ENCODE peak calls at places on chromosomes 13 and 19, in seven cellular contexts. One of them, this sample, is unnamed. For H3K4me1, the result is how much of the 10 kb centered on the place peaks cover.

GRCh38 chr13:31234729-31235128 is 35.0 kb downstream of the B3GLCT start:
- DNase-seq in H1: no peak
- DNase-seq in suprapubic skin: no peak
- DNase-seq in heart right ventricle: no peak
- DNase-seq in Caco-2: no peak
- DNase-seq in OCI-LY7: peak
- DNase-seq in CD4-positive, CD25-positive, alpha-beta regulatory T cell: no peak
- DNase-seq in this sample: no peak

GRCh38 chr13:44759723-44760360 is 183.7 kb upstream of the TSC22D1 start:
- DNase-seq in suprapubic skin: no peak
- DNase-seq in OCI-LY7: no peak
- DNase-seq in Caco-2: no peak
- DNase-seq in heart right ventricle: peak
- DNase-seq in H1: no peak
- DNase-seq in CD4-positive, CD25-positive, alpha-beta regulatory T cell: no peak
- DNase-seq in this sample: no peak

GRCh38 chr13:31824705-31825512 is 85.6 kb downstream of the RXFP2 start:
- DNase-seq in heart right ventricle: peak
- DNase-seq in CD4-positive, CD25-positive, alpha-beta regulatory T cell: no peak
- DNase-seq in OCI-LY7: peak
- DNase-seq in Caco-2: no peak
- DNase-seq in suprapubic skin: no peak
- DNase-seq in H1: no peak
- DNase-seq in this sample: no peak

GRCh38 chr13:24727731-24728601 is 36.0 kb upstream of the RNF17 start:
- DNase-seq in Caco-2: peak
- DNase-seq in heart right ventricle: peak
- DNase-seq in suprapubic skin: no peak
- DNase-seq in OCI-LY7: peak
- DNase-seq in CD4-positive, CD25-positive, alpha-beta regulatory T cell: peak
- DNase-seq in H1: no peak
- DNase-seq in this sample: peak

GRCh38 chr13:33296793-33297425 is 11.4 kb upstream of the STARD13 start:
- DNase-seq in suprapubic skin: no peak
- DNase-seq in H1: no peak
- DNase-seq in Caco-2: peak
- DNase-seq in OCI-LY7: no peak
- DNase-seq in heart right ventricle: no peak
- DNase-seq in CD4-positive, CD25-positive, alpha-beta regulatory T cell: no peak
- DNase-seq in this sample: no peak

GRCh38 chr13:20776751-20777150 is 3.0 kb upstream of the EEF1AKMT1 start:
- DNase-seq in suprapubic skin: no peak
- DNase-seq in CD4-positive, CD25-positive, alpha-beta regulatory T cell: no peak
- DNase-seq in H1: no peak
- DNase-seq in Caco-2: no peak
- DNase-seq in heart right ventricle: no peak
- DNase-seq in OCI-LY7: no peak
- DNase-seq in this sample: no peak

GRCh38 chr19:623974-624373 is 9.4 kb downstream of the POLRMT start:
- DNase-seq in heart right ventricle: no peak
- DNase-seq in H1: no peak
- DNase-seq in Caco-2: no peak
- DNase-seq in CD4-positive, CD25-positive, alpha-beta regulatory T cell: no peak
- DNase-seq in suprapubic skin: no peak
- DNase-seq in OCI-LY7: no peak
- DNase-seq in this sample: no peak

GRCh38 chr13:51643882-51644281 is 59.6 kb downstream of the WDFY2 start:
- DNase-seq in H1: no peak
- DNase-seq in OCI-LY7: no peak
- DNase-seq in heart right ventricle: no peak
- DNase-seq in Caco-2: no peak
- DNase-seq in CD4-positive, CD25-positive, alpha-beta regulatory T cell: peak
- DNase-seq in suprapubic skin: no peak
- DNase-seq in this sample: no peak

GRCh38 chr13:109892101-109892500 is 105.7 kb upstream of the IRS2 start:
- DNase-seq in OCI-LY7: no peak
- DNase-seq in Caco-2: no peak
- DNase-seq in CD4-positive, CD25-positive, alpha-beta regulatory T cell: no peak
- DNase-seq in heart right ventricle: no peak
- DNase-seq in H1: no peak
- DNase-seq in suprapubic skin: no peak
- DNase-seq in this sample: no peak

GRCh38 chr13:46475586-46475991 is 77.4 kb upstream of the LRCH1 start:
- DNase-seq in Caco-2: no peak
- DNase-seq in heart right ventricle: no peak
- DNase-seq in H1: no peak
- DNase-seq in CD4-positive, CD25-positive, alpha-beta regulatory T cell: no peak
- DNase-seq in OCI-LY7: no peak
- DNase-seq in suprapubic skin: no peak
- DNase-seq in this sample: no peak

GRCh38 chr19:5397804-5398692 is 57.2 kb upstream of the ZNRF4 start:
- DNase-seq in H1: peak
- DNase-seq in Caco-2: peak
- DNase-seq in suprapubic skin: no peak
- DNase-seq in OCI-LY7: peak
- DNase-seq in CD4-positive, CD25-positive, alpha-beta regulatory T cell: no peak
- DNase-seq in heart right ventricle: no peak
- DNase-seq in this sample: no peak

GRCh38 chr13:94173312-94173854 is 306.1 kb downstream of the DCT start:
- DNase-seq in Caco-2: no peak
- DNase-seq in OCI-LY7: no peak
- DNase-seq in CD4-positive, CD25-positive, alpha-beta regulatory T cell: no peak
- DNase-seq in suprapubic skin: no peak
- DNase-seq in H1: no peak
- DNase-seq in heart right ventricle: no peak
- DNase-seq in this sample: no peak

GRCh38 chr13:110479648-110480047 is 81.9 kb downstream of the RAB20 start:
- DNase-seq in OCI-LY7: no peak
- DNase-seq in H1: no peak
- DNase-seq in heart right ventricle: peak
- DNase-seq in Caco-2: no peak
- DNase-seq in suprapubic skin: no peak
- DNase-seq in CD4-positive, CD25-positive, alpha-beta regulatory T cell: no peak
- DNase-seq in this sample: no peak

GRCh38 chr13:61546911-61547310 is 131.3 kb upstream of the PCDH20 start:
- DNase-seq in CD4-positive, CD25-positive, alpha-beta regulatory T cell: no peak
- DNase-seq in heart right ventricle: no peak
- DNase-seq in OCI-LY7: no peak
- DNase-seq in suprapubic skin: no peak
- DNase-seq in H1: no peak
- DNase-seq in Caco-2: no peak
- DNase-seq in this sample: no peak

GRCh38 chr19:3058009-3058820 is 4.1 kb downstream of the TLE5 start:
- DNase-seq in OCI-LY7: no peak
- DNase-seq in CD4-positive, CD25-positive, alpha-beta regulatory T cell: no peak
- DNase-seq in suprapubic skin: no peak
- DNase-seq in Caco-2: no peak
- DNase-seq in H1: no peak
- DNase-seq in heart right ventricle: no peak
- DNase-seq in this sample: no peak

GRCh38 chr13:102327119-102327617 is 74.7 kb downstream of the FGF14 start:
- DNase-seq in suprapubic skin: no peak
- DNase-seq in heart right ventricle: no peak
- DNase-seq in OCI-LY7: no peak
- DNase-seq in H1: no peak
- DNase-seq in CD4-positive, CD25-positive, alpha-beta regulatory T cell: no peak
- DNase-seq in Caco-2: no peak
- DNase-seq in this sample: no peak

GRCh38 chr13:36533806-36534205 is 101.5 kb downstream of the CCNA1 start:
- DNase-seq in Caco-2: no peak
- DNase-seq in suprapubic skin: no peak
- DNase-seq in CD4-positive, CD25-positive, alpha-beta regulatory T cell: no peak
- DNase-seq in H1: no peak
- DNase-seq in heart right ventricle: no peak
- DNase-seq in OCI-LY7: no peak
- DNase-seq in this sample: no peak

GRCh38 chr19:47790398-47790814 is 11.9 kb downstream of the SELENOW start:
- DNase-seq in suprapubic skin: peak
- DNase-seq in Caco-2: peak
- DNase-seq in heart right ventricle: peak
- DNase-seq in CD4-positive, CD25-positive, alpha-beta regulatory T cell: peak
- DNase-seq in OCI-LY7: peak
- DNase-seq in H1: peak
- DNase-seq in this sample: peak

GRCh38 chr19:55196803-55197202 is 12.5 kb downstream of the PTPRH start:
- DNase-seq in OCI-LY7: peak
- DNase-seq in CD4-positive, CD25-positive, alpha-beta regulatory T cell: no peak
- DNase-seq in heart right ventricle: no peak
- DNase-seq in Caco-2: no peak
- DNase-seq in suprapubic skin: no peak
- DNase-seq in H1: no peak
- DNase-seq in this sample: no peak

GRCh38 chr19:55600336-55601028 is 394 bp downstream of the ZNF524 start:
- DNase-seq in CD4-positive, CD25-positive, alpha-beta regulatory T cell: peak
- DNase-seq in OCI-LY7: peak
- DNase-seq in heart right ventricle: peak
- DNase-seq in suprapubic skin: no peak
- DNase-seq in Caco-2: no peak
- DNase-seq in H1: no peak
- DNase-seq in this sample: no peak

GRCh38 chr19:58560921-58561320 is 2.5 kb upstream of the UBE2M start:
- DNase-seq in suprapubic skin: no peak
- DNase-seq in H1: no peak
- DNase-seq in Caco-2: no peak
- DNase-seq in CD4-positive, CD25-positive, alpha-beta regulatory T cell: no peak
- DNase-seq in OCI-LY7: no peak
- DNase-seq in heart right ventricle: no peak
- DNase-seq in this sample: no peak
- H3K4me1 ChIP-seq in suprapubic skin: half or more
- H3K4me1 ChIP-seq in H1: under half
- H3K4me1 ChIP-seq in Caco-2: under half
- H3K4me1 ChIP-seq in CD4-positive, CD25-positive, alpha-beta regulatory T cell: half or more
- H3K4me1 ChIP-seq in OCI-LY7: under half
- H3K4me1 ChIP-seq in heart right ventricle: half or more
- H3K4me1 ChIP-seq in this sample: under half

DNA sequence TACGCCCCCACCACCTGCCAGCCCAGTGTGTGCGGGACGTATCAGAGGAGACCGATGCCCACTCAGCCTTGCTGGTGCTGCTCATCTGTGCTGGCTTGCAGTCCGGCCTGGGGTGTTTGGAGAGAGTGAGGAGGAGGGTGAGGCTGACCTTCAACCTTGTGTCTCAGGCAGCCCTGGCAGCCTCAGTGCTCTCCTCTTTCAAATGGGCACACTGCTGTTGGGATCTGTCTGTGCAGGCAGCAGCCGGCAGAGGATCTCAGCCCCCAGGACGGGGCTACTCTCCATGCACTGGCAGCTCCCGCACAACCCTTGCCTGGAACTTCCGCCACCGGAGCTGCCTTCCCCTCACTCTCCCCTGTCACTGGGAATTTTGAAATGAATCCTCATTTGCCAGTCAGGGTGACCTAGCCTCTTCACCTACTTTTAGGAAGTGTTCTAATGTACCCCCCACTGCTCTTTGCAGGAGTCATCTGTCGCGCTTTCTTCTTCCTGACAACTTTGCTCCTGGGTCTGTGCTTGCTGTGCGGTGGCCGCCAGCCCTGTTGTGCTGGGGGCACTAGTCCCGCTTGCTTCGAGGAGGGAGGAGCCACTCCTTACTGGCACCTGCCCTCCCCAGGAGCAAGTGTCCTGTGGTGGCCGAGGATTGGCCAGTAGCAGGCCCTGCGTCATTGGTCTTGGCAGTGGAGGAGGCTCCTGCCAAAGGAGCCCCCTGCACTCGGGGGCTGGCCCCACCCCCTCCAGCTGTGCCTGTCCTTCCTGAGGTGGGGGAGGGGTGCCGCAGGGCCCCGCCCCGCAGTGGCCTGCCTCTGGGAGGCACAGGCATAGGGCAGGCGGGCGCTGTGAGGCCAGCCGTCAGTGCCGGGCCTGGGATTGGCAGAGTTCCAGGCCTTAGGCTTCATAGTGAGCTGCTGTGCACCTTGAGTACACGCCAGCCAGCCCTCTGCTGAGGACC is 53.4 kb downstream of the TSSK6 start:
- DNase-seq in heart right ventricle: peak
- DNase-seq in H1: peak
- DNase-seq in CD4-positive, CD25-positive, alpha-beta regulatory T cell: peak
- DNase-seq in Caco-2: no peak
- DNase-seq in OCI-LY7: no peak
- DNase-seq in suprapubic skin: no peak
- DNase-seq in this sample: no peak
- H3K4me3 ChIP-seq in heart right ventricle: peak
- H3K4me3 ChIP-seq in H1: peak
- H3K4me3 ChIP-seq in CD4-positive, CD25-positive, alpha-beta regulatory T cell: peak
- H3K4me3 ChIP-seq in Caco-2: no peak
- H3K4me3 ChIP-seq in OCI-LY7: no peak
- H3K4me3 ChIP-seq in suprapubic skin: peak
- H3K4me3 ChIP-seq in this sample: peak

GRCh38 chr19:49335071-49335783 is at the start of gene CD37:
- DNase-seq in H1: no peak
- DNase-seq in OCI-LY7: peak
- DNase-seq in suprapubic skin: no peak
- DNase-seq in Caco-2: no peak
- DNase-seq in heart right ventricle: no peak
- DNase-seq in CD4-positive, CD25-positive, alpha-beta regulatory T cell: peak
- DNase-seq in this sample: no peak

GRCh38 chr19:49327878-49328544 is 3.0 kb upstream of the SLC6A16 start:
- DNase-seq in H1: no peak
- DNase-seq in heart right ventricle: no peak
- DNase-seq in Caco-2: peak
- DNase-seq in CD4-positive, CD25-positive, alpha-beta regulatory T cell: peak
- DNase-seq in suprapubic skin: no peak
- DNase-seq in OCI-LY7: peak
- DNase-seq in this sample: no peak

GRCh38 chr19:49333426-49334288 is 1.5 kb upstream of the CD37 start:
- DNase-seq in suprapubic skin: no peak
- DNase-seq in H1: no peak
- DNase-seq in CD4-positive, CD25-positive, alpha-beta regulatory T cell: peak
- DNase-seq in heart right ventricle: no peak
- DNase-seq in OCI-LY7: peak
- DNase-seq in Caco-2: no peak
- DNase-seq in this sample: no peak

GRCh38 chr19:49328741-49329140 is 3.8 kb upstream of the SLC6A16 start:
- DNase-seq in CD4-positive, CD25-positive, alpha-beta regulatory T cell: no peak
- DNase-seq in OCI-LY7: no peak
- DNase-seq in Caco-2: no peak
- DNase-seq in suprapubic skin: no peak
- DNase-seq in H1: no peak
- DNase-seq in heart right ventricle: no peak
- DNase-seq in this sample: no peak

GRCh38 chr19:49331616-49332055 is 3.6 kb upstream of the CD37 start:
- DNase-seq in CD4-positive, CD25-positive, alpha-beta regulatory T cell: peak
- DNase-seq in Caco-2: peak
- DNase-seq in suprapubic skin: no peak
- DNase-seq in OCI-LY7: peak
- DNase-seq in H1: no peak
- DNase-seq in heart right ventricle: no peak
- DNase-seq in this sample: no peak
- H3K4me1 ChIP-seq in CD4-positive, CD25-positive, alpha-beta regulatory T cell: under half
- H3K4me1 ChIP-seq in Caco-2: under half
- H3K4me1 ChIP-seq in suprapubic skin: under half
- H3K4me1 ChIP-seq in OCI-LY7: half or more
- H3K4me1 ChIP-seq in H1: under half
- H3K4me1 ChIP-seq in heart right ventricle: under half
- H3K4me1 ChIP-seq in this sample: under half

GRCh38 chr19:46347985-46348384 is 1.1 kb downstream of the PPP5C start:
- DNase-seq in Caco-2: no peak
- DNase-seq in heart right ventricle: no peak
- DNase-seq in OCI-LY7: no peak
- DNase-seq in CD4-positive, CD25-positive, alpha-beta regulatory T cell: no peak
- DNase-seq in H1: no peak
- DNase-seq in suprapubic skin: no peak
- DNase-seq in this sample: no peak
- H3K4me3 ChIP-seq in Caco-2: peak
- H3K4me3 ChIP-seq in heart right ventricle: peak
- H3K4me3 ChIP-seq in OCI-LY7: peak
- H3K4me3 ChIP-seq in CD4-positive, CD25-positive, alpha-beta regulatory T cell: peak
- H3K4me3 ChIP-seq in H1: peak
- H3K4me3 ChIP-seq in suprapubic skin: peak
- H3K4me3 ChIP-seq in this sample: peak

GRCh38 chr13:114062754-114063153 is 69.7 kb downstream of the RASA3 start:
- DNase-seq in suprapubic skin: peak
- DNase-seq in Caco-2: no peak
- DNase-seq in heart right ventricle: no peak
- DNase-seq in H1: no peak
- DNase-seq in CD4-positive, CD25-positive, alpha-beta regulatory T cell: no peak
- DNase-seq in OCI-LY7: no peak
- DNase-seq in this sample: no peak
- H3K4me1 ChIP-seq in suprapubic skin: half or more
- H3K4me1 ChIP-seq in Caco-2: under half
- H3K4me1 ChIP-seq in heart right ventricle: half or more
- H3K4me1 ChIP-seq in H1: under half
- H3K4me1 ChIP-seq in CD4-positive, CD25-positive, alpha-beta regulatory T cell: half or more
- H3K4me1 ChIP-seq in OCI-LY7: under half
- H3K4me1 ChIP-seq in this sample: under half

This sample was measured in thoracic aorta.